ENCODE peak calls at places on chromosomes 1 and 21, in four cellular contexts. S is H1, B is HepG2, V is K562. R is an unnamed sample.

GRCh38 chr21:45482899-45483821 is 59.1 kb downstream of the SLC19A1 start:
- DNase-seq in S (no peak), B (no peak), V (peak), R (no peak)

GRCh38 chr1:48943826-48944225 is 167.1 kb upstream of the BEND5 start:
- DNase-seq in S (no peak), B (no peak), V (no peak), R (no peak)

GRCh38 chr1:43288785-43289466 is 3.5 kb upstream of the C1orf210 start:
- DNase-seq in S (no peak), B (no peak), V (no peak), R (no peak)

GRCh38 chr1:209723761-209724693 is 19.4 kb downstream of the HSD11B1 start:
- DNase-seq in S (no peak), B (no peak), V (no peak), R (no peak)

GRCh38 chr1:152954436-152954835 is 7.4 kb downstream of the SPRR5 start:
- DNase-seq in S (no peak), B (no peak), V (no peak), R (no peak)

GRCh38 chr1:197671140-197671539 is 104.1 kb downstream of the DENND1B start:
- DNase-seq in S (no peak), B (no peak), V (no peak), R (no peak)

GRCh38 chr1:50271968-50272578 is 151.2 kb downstream of the DMRTA2 start:
- DNase-seq in S (no peak), B (peak), V (peak), R (peak)

GRCh38 chr1:43954036-43954435 is 7.3 kb downstream of the IPO13 start:
- DNase-seq in S (no peak), B (no peak), V (no peak), R (no peak)

GRCh38 chr1:160428053-160428452 is 27.7 kb downstream of the VANGL2 start:
- DNase-seq in S (no peak), B (no peak), V (no peak), R (no peak)

GRCh38 chr1:26317612-26318337 is at the start of gene CD52:
- DNase-seq in S (no peak), B (no peak), V (peak), R (no peak)

GRCh38 chr1:6105218-6105679 is 59.6 kb downstream of the KCNAB2 start:
- DNase-seq in S (no peak), B (no peak), V (no peak), R (no peak)

GRCh38 chr21:45485686-45486442 is 56.4 kb downstream of the SLC19A1 start:
- DNase-seq in S (no peak), B (no peak), V (no peak), R (no peak)

GRCh38 chr1:25447547-25447946 is 16.9 kb downstream of the MACO1 start:
- DNase-seq in S (no peak), B (no peak), V (no peak), R (no peak)

GRCh38 chr1:116496380-116496779 is 74.4 kb downstream of the CD58 start:
- DNase-seq in S (no peak), B (peak), V (no peak), R (no peak)

DNA sequence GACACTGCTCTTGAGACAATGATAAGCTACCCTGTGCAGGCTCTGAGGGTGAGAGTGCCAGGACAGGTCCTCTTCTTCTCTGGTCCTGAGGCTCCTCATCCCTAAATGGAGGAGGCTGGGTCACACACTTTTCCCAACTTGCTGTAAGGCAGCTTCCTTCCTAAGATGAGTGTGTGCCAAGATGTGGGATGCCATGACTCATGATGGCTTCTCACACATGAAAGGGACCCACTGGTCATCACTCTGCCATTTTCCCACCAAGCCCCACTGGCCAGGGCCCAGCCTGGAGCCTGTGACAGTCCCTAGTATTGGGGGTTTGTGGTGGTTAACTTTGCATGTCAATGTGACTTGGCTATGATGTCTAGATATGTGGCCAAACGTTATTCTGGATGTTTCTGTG is 54.4 kb downstream of the CNIH3 start:
- DNase-seq in S (no peak), B (no peak), V (no peak), R (no peak)
- TF ChIP-seq FOSL1 in S (no peak), B (no peak), V (no peak), R (no peak)

GRCh38 chr1:239389703-239390102 is 3.3 kb downstream of the CHRM3 start:
- DNase-seq in S (no peak), B (no peak), V (no peak), R (no peak)
- TF ChIP-seq FOSL1 in S (no peak), B (no peak), V (no peak), R (no peak)

GRCh38 chr1:82279241-82279640 is 478.5 kb downstream of the ADGRL2 start:
- DNase-seq in S (no peak), B (no peak), V (no peak), R (no peak)

GRCh38 chr1:82269466-82269865 is 468.7 kb downstream of the ADGRL2 start:
- DNase-seq in S (peak), B (no peak), V (no peak), R (no peak)

GRCh38 chr1:82273816-82274215 is 473.1 kb downstream of the ADGRL2 start:
- DNase-seq in S (no peak), B (no peak), V (no peak), R (no peak)
- TF ChIP-seq FOSL1 in S (no peak), B (no peak), V (no peak), R (no peak)

DNA sequence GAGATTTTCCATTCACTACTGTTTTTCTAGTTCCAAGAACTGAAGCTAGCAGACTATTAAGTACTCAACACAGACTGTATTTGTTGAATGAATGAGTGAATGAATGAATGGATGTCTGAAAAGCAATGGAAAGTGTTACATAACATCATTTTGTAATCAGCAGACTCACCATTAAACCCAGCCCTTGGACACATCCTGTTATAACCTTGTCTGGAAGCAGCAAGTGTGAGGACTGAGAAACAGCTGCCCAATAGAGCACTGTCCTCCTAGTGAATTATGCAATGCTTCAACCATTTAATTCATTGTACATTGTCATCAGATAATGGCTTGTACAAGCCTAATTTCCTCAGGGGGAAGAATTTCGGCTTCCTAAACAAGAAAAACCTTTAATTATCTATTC is 391.0 kb downstream of the LTN1 start:
- DNase-seq in S (no peak), B (no peak), V (no peak), R (no peak)
- TF ChIP-seq FOSL1 in S (no peak), B (no peak), V (no peak), R (no peak)

R was measured in HCT116.